ENCODE peak calls at places on chromosomes 7 and 10, in five cellular contexts. J is IMR-90, L is H1, W is H9, U is trophoblast cell. I is an unnamed sample. For H3K27me3, the result is how much of the 10 kb centered on the place peaks cover.

GRCh38 chr10:117137031-117137910 is 799 bp downstream of the VAX1 start:
- DNase-seq in J (no peak), L (no peak), W (peak), U (no peak), I (no peak)

GRCh38 chr10:69867699-69868558 is 66.2 kb downstream of the COL13A1 start:
- DNase-seq in J (no peak), L (peak), W (peak), U (no peak), I (no peak)

GRCh38 chr7:126578338-126578737 is 674.4 kb downstream of the GRM8 start:
- DNase-seq in J (no peak), L (no peak), W (no peak), U (no peak), I (no peak)

GRCh38 chr7:132276986-132277716 is 299.1 kb downstream of the PLXNA4 start:
- DNase-seq in J (peak), L (no peak), W (no peak), U (peak), I (no peak)

GRCh38 chr10:120098242-120098930 is 205.9 kb downstream of the SEC23IP start:
- DNase-seq in J (no peak), L (no peak), W (no peak), U (no peak), I (no peak)

GRCh38 chr10:84224411-84225028 is 824 bp downstream of the LRIT2 start:
- DNase-seq in J (no peak), L (no peak), W (peak), U (peak), I (peak)

GRCh38 chr7:14303536-14303935 is 314.1 kb upstream of the ETV1 start:
- DNase-seq in J (no peak), L (no peak), W (no peak), U (no peak), I (no peak)

GRCh38 chr7:106059556-106059955 is 52.6 kb downstream of the SYPL1 start:
- DNase-seq in J (no peak), L (no peak), W (no peak), U (no peak), I (no peak)

GRCh38 chr7:43565786-43566185 is 17.1 kb upstream of the STK17A start:
- DNase-seq in J (peak), L (no peak), W (no peak), U (no peak), I (no peak)

GRCh38 chr7:133510326-133511055 is 257.6 kb downstream of the EXOC4 start:
- DNase-seq in J (peak), L (no peak), W (no peak), U (no peak), I (no peak)

GRCh38 chr7:30727061-30727945 is 24.6 kb upstream of the INMT start:
- DNase-seq in J (peak), L (no peak), W (peak), U (no peak), I (no peak)

GRCh38 chr10:95237376-95238170 is 43.5 kb downstream of the ACSM6 start:
- DNase-seq in J (peak), L (no peak), W (no peak), U (no peak), I (no peak)

GRCh38 chr10:31515819-31516402 is 196.9 kb downstream of the ZEB1 start:
- DNase-seq in J (peak), L (no peak), W (no peak), U (no peak), I (no peak)

GRCh38 chr10:103666109-103666508 is 172.6 kb downstream of the NEURL1 start:
- DNase-seq in J (peak), L (no peak), W (peak), U (no peak), I (no peak)

GRCh38 chr10:125080984-125081383 is 79.4 kb downstream of the CTBP2 start:
- DNase-seq in J (no peak), L (no peak), W (no peak), U (no peak), I (no peak)

GRCh38 chr7:101402081-101402779 is 39.6 kb downstream of the COL26A1 start:
- DNase-seq in J (peak), L (peak), W (peak), U (no peak), I (peak)

GRCh38 chr7:42093361-42093905 is 143.6 kb downstream of the GLI3 start:
- DNase-seq in J (no peak), L (no peak), W (no peak), U (no peak), I (no peak)

GRCh38 chr10:19809481-19809880 is 6.8 kb upstream of the PLXDC2 start:
- DNase-seq in J (no peak), L (no peak), W (no peak), U (peak), I (no peak)

GRCh38 chr10:63120554-63120953 is 12.6 kb upstream of the NRBF2 start:
- DNase-seq in J (peak), L (no peak), W (no peak), U (no peak), I (no peak)

GRCh38 chr7:38561166-38561565 is 70.0 kb downstream of the AMPH start:
- DNase-seq in J (peak), L (no peak), W (no peak), U (peak), I (no peak)

GRCh38 chr10:79335094-79335469 is 12.2 kb upstream of the PPIF start:
- DNase-seq in J (no peak), L (no peak), W (no peak), U (no peak), I (no peak)

GRCh38 chr7:139902436-139903102 is 73.5 kb downstream of the TBXAS1 start:
- DNase-seq in J (peak), L (no peak), W (no peak), U (no peak), I (no peak)

GRCh38 chr10:100148353-100149211 is 37.2 kb downstream of the ERLIN1 start:
- DNase-seq in J (peak), L (no peak), W (no peak), U (peak), I (no peak)

DNA sequence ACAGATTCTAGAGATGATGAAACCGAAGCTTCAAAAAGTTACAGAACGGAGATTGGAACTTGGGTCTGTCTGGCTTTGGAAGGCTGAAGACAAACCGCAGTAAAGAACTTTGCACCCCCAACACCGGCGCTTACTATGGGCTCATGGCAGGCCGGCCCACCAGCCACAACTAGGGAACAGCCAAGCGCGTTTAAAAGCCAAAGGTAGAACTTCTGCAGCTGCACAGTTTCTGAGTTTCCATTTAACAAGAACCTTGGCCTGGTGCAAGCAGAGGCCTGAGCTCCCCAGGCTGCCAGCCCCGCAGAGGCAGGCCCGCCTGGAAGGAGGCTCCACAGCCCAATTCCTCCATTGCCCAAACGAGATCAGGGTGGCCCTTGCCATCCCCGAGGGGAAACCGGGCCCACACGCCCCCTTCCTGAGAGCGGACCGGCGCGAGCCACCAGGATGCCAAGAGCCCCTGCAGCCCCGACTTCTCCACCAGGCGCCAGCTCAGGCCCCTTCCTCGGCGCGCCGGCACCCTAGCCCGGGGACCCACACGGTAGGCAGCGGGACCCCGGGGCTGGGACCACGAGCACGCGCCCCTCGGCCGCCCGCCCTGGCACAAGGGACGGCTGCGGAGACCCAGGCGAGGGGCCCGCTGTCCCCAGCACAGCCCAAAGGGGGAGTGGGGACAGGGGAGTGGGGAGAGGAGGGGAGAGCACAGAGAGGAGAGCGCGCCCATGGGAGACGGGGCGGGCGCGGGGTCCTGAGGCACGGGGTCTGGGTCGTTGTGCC is 566 bp downstream of the MAD1L1 start:
- DNase-seq in J (no peak), L (no peak), W (no peak), U (no peak), I (no peak)
- H3K4ac ChIP-seq in J (no peak), L (no peak), W (no peak), U (peak), I (peak)

GRCh38 chr10:15360566-15360965 is 10.5 kb downstream of the FAM171A1 start:
- DNase-seq in J (no peak), L (no peak), W (no peak), U (no peak), I (no peak)
- H3K27me3 ChIP-seq in J (under half), L (under half), W (under half), U (under half), I (under half)

GRCh38 chr10:35194906-35195305 is 68.3 kb downstream of the CREM start:
- DNase-seq in J (peak), L (no peak), W (no peak), U (peak), I (no peak)

GRCh38 chr10:35191523-35191922 is 64.9 kb downstream of the CREM start:
- DNase-seq in J (peak), L (no peak), W (no peak), U (no peak), I (no peak)

GRCh38 chr10:35194471-35194870 is 67.8 kb downstream of the CREM start:
- DNase-seq in J (peak), L (no peak), W (no peak), U (no peak), I (no peak)

GRCh38 chr10:35192645-35193249 is 66.1 kb downstream of the CREM start:
- DNase-seq in J (peak), L (no peak), W (no peak), U (peak), I (no peak)

GRCh38 chr10:35195361-35196306 is 69.0 kb downstream of the CREM start:
- DNase-seq in J (peak), L (no peak), W (peak), U (peak), I (peak)
- H3K18ac ChIP-seq in J (peak), L (peak), W (peak), U (no peak), I (no peak)

GRCh38 chr7:98284335-98285036 is 3.0 kb downstream of the BRI3 start:
- DNase-seq in J (peak), L (no peak), W (peak), U (peak), I (no peak)
- H3K4ac ChIP-seq in J (peak), L (no peak), W (no peak), U (peak), I (no peak)

GRCh38 chr7:1426474-1426873 is 32.8 kb downstream of the MICALL2 start:
- DNase-seq in J (no peak), L (no peak), W (no peak), U (no peak), I (no peak)

GRCh38 chr7:1427064-1427657 is 32.1 kb downstream of the MICALL2 start:
- DNase-seq in J (no peak), L (no peak), W (no peak), U (no peak), I (no peak)

GRCh38 chr7:1424041-1424440 is 35.2 kb downstream of the MICALL2 start:
- DNase-seq in J (no peak), L (no peak), W (no peak), U (no peak), I (no peak)

GRCh38 chr7:1423266-1423811 is 35.9 kb downstream of the MICALL2 start:
- DNase-seq in J (no peak), L (no peak), W (no peak), U (no peak), I (no peak)

DNA sequence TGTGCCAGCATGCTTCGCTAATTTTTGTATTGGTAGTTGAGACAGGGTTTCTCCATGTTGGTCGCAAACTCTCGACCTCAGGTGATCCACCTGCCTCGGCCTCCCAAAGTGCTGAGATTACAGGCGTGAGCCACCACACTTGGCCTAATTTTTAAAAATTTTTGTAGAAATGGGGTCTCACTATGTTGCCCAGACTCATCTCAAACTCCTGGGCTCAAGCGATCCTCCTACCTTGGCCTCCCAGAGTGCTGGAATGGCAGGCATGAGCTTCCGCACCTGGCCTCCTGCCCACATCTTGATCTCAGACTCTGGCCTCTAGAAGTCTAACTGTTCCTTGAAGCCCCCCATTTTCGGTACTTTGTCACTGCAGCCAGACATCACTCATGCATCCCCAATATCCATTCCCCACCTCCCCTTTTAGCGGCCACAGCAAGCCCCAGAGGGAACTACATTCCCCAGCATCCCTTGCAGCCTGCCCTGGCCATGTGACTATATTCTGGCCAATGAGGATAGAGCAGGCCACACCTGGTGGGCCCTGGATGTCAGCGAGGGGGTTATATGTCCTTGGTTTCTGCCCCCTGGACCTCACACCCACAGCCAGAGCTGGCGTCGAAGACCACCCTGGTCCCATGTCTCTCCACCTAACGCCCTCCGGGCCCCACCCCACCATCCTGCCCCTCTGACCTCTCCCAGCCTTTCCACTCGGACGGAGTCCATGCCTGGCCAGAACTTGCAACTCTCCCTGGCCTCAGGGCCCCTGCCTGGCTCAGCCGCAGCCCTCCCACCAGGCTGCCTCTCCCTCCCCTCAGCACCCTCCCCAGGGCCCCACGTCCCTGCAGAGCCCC is 33.8 kb downstream of the MICALL2 start:
- DNase-seq in J (no peak), L (no peak), W (peak), U (no peak), I (no peak)
- H3K27me3 ChIP-seq in J (under half), L (under half), W (under half), U (under half), I (under half)

DNA sequence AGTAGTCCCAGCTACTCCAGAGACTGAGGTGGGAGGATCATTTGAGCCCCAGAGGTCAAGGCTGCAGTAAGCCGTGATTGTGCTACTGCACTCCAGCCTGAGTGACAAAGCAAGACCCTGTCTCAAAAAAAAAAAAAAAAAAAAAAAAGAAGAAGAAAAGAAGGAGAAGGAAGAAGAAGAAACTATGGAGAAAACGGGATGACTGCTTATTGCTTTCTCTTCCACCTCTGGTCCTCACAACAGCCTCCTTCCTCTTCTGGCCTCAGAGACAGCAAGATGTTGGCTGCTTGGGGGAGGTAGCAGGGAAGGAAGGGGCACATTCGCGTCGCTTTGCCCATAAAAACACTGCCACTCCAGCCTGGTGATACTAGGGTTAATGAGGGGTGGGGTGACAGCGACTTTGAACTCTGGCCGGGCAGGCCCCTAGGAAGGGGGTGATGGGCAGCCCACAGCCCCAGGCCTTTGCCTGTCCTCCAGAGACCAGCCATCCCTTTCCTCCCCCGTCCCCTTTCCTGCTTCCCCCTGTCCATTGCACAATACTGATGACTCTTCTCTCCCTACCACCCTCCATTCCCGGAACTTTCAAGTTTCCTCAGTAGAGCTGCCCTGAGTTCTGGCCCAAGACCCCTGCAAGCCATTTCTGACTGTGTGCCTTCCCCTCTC is 2.0 kb upstream of the CUEDC2 start:
- DNase-seq in J (peak), L (no peak), W (no peak), U (no peak), I (no peak)
- H3K18ac ChIP-seq in J (peak), L (no peak), W (no peak), U (no peak), I (peak)

GRCh38 chr10:4851176-4851575 is 25.2 kb downstream of the AKR1E2 start:
- DNase-seq in J (no peak), L (no peak), W (no peak), U (no peak), I (no peak)
- H3K4ac ChIP-seq in J (no peak), L (no peak), W (no peak), U (no peak), I (no peak)

GRCh38 chr10:132184816-132185593 is 1.7 kb upstream of the DPYSL4 start:
- DNase-seq in J (no peak), L (no peak), W (no peak), U (no peak), I (no peak)
- H3K27me3 ChIP-seq in J (under half), L (under half), W (under half), U (under half), I (half or more)

I was measured in neuronal stem cell.